ENCODE peak calls at places on chromosomes 11 and 22, in four cellular contexts. One of them, this sample, is unnamed. For H3K36me3, the result is how much of the 10 kb centered on the place peaks cover.

GRCh38 chr11:45017329-45017728 is 66.6 kb upstream of the TP53I11 start:
- DNase-seq in GM23338: peak
- DNase-seq in fibroblast of lung: no peak
- DNase-seq in IMR-90: no peak
- DNase-seq in this sample: no peak

GRCh38 chr11:33735166-33735425 is 1.1 kb downstream of the CD59 start:
- DNase-seq in GM23338: peak
- DNase-seq in fibroblast of lung: no peak
- DNase-seq in IMR-90: no peak
- DNase-seq in this sample: no peak

GRCh38 chr11:8717876-8718753 is 35.5 kb downstream of the RPL27A start:
- DNase-seq in GM23338: no peak
- DNase-seq in fibroblast of lung: peak
- DNase-seq in IMR-90: peak
- DNase-seq in this sample: peak

GRCh38 chr22:31343235-31344191 is 2.6 kb downstream of the PATZ1 start:
- DNase-seq in GM23338: peak
- DNase-seq in fibroblast of lung: peak
- DNase-seq in IMR-90: peak
- DNase-seq in this sample: peak

GRCh38 chr11:16356751-16357365 is 512 bp upstream of the SOX6 start:
- DNase-seq in GM23338: no peak
- DNase-seq in fibroblast of lung: peak
- DNase-seq in IMR-90: peak
- DNase-seq in this sample: no peak

GRCh38 chr22:40329021-40329456 is 17.3 kb upstream of the ADSL start:
- DNase-seq in GM23338: no peak
- DNase-seq in fibroblast of lung: no peak
- DNase-seq in IMR-90: no peak
- DNase-seq in this sample: no peak

GRCh38 chr22:44850946-44851345 is 98.6 kb downstream of the ARHGAP8 start:
- DNase-seq in GM23338: no peak
- DNase-seq in fibroblast of lung: no peak
- DNase-seq in IMR-90: no peak
- DNase-seq in this sample: no peak

GRCh38 chr11:104291646-104292045 is 127.7 kb upstream of the PDGFD start:
- DNase-seq in GM23338: no peak
- DNase-seq in fibroblast of lung: peak
- DNase-seq in IMR-90: peak
- DNase-seq in this sample: no peak

GRCh38 chr11:71491531-71492329 is 35.3 kb upstream of the KRTAP5-7 start:
- DNase-seq in GM23338: no peak
- DNase-seq in fibroblast of lung: no peak
- DNase-seq in IMR-90: no peak
- DNase-seq in this sample: no peak

GRCh38 chr11:67291481-67292381 is 2.6 kb downstream of the ANKRD13D start:
- DNase-seq in GM23338: no peak
- DNase-seq in fibroblast of lung: no peak
- DNase-seq in IMR-90: no peak
- DNase-seq in this sample: no peak

GRCh38 chr11:66294626-66295620 is 3.2 kb downstream of the TMEM151A start:
- DNase-seq in GM23338: no peak
- DNase-seq in fibroblast of lung: no peak
- DNase-seq in IMR-90: no peak
- DNase-seq in this sample: no peak

GRCh38 chr11:88886796-88887195 is 179.0 kb downstream of the GRM5 start:
- DNase-seq in GM23338: peak
- DNase-seq in fibroblast of lung: peak
- DNase-seq in IMR-90: peak
- DNase-seq in this sample: peak

GRCh38 chr11:88420165-88420781 is 82.7 kb upstream of the CTSC start:
- DNase-seq in GM23338: no peak
- DNase-seq in fibroblast of lung: peak
- DNase-seq in IMR-90: peak
- DNase-seq in this sample: no peak

GRCh38 chr11:108223449-108224149 is 732 bp downstream of the ATM start:
- DNase-seq in GM23338: no peak
- DNase-seq in fibroblast of lung: peak
- DNase-seq in IMR-90: peak
- DNase-seq in this sample: no peak

GRCh38 chr11:102587722-102588121 is 37.4 kb downstream of the MMP20 start:
- DNase-seq in GM23338: no peak
- DNase-seq in fibroblast of lung: no peak
- DNase-seq in IMR-90: no peak
- DNase-seq in this sample: no peak

GRCh38 chr11:47917643-47918369 is 62.6 kb upstream of the PTPRJ start:
- DNase-seq in GM23338: peak
- DNase-seq in fibroblast of lung: peak
- DNase-seq in IMR-90: peak
- DNase-seq in this sample: peak

GRCh38 chr11:34356918-34357645 is 728 bp downstream of the ABTB2 start:
- DNase-seq in GM23338: peak
- DNase-seq in fibroblast of lung: peak
- DNase-seq in IMR-90: peak
- DNase-seq in this sample: peak

GRCh38 chr22:27996981-27997380 is 77.9 kb upstream of the PITPNB start:
- DNase-seq in GM23338: no peak
- DNase-seq in fibroblast of lung: no peak
- DNase-seq in IMR-90: no peak
- DNase-seq in this sample: no peak

GRCh38 chr11:72925656-72926055 is 111.4 kb downstream of the ATG16L2 start:
- DNase-seq in GM23338: no peak
- DNase-seq in fibroblast of lung: no peak
- DNase-seq in IMR-90: no peak
- DNase-seq in this sample: no peak

GRCh38 chr11:11252403-11252802 is 100.6 kb downstream of the CSNK2A3 start:
- DNase-seq in GM23338: no peak
- DNase-seq in fibroblast of lung: no peak
- DNase-seq in IMR-90: no peak
- DNase-seq in this sample: no peak

GRCh38 chr11:65295001-65295400 is 19.7 kb upstream of the CDC42EP2 start:
- DNase-seq in GM23338: no peak
- DNase-seq in fibroblast of lung: no peak
- DNase-seq in IMR-90: no peak
- DNase-seq in this sample: no peak

GRCh38 chr11:65292866-65293265 is 21.8 kb upstream of the CDC42EP2 start:
- DNase-seq in GM23338: no peak
- DNase-seq in fibroblast of lung: peak
- DNase-seq in IMR-90: no peak
- DNase-seq in this sample: no peak

GRCh38 chr11:65295571-65296338 is 18.9 kb upstream of the CDC42EP2 start:
- DNase-seq in GM23338: no peak
- DNase-seq in fibroblast of lung: no peak
- DNase-seq in IMR-90: no peak
- DNase-seq in this sample: no peak

GRCh38 chr11:65291613-65292012 is 23.1 kb upstream of the CDC42EP2 start:
- DNase-seq in GM23338: no peak
- DNase-seq in fibroblast of lung: peak
- DNase-seq in IMR-90: peak
- DNase-seq in this sample: peak

GRCh38 chr11:65293909-65294381 is 20.7 kb upstream of the CDC42EP2 start:
- DNase-seq in GM23338: no peak
- DNase-seq in fibroblast of lung: peak
- DNase-seq in IMR-90: no peak
- DNase-seq in this sample: no peak
- H3K36me3 ChIP-seq in GM23338: under half
- H3K36me3 ChIP-seq in fibroblast of lung: under half
- H3K36me3 ChIP-seq in IMR-90: under half
- H3K36me3 ChIP-seq in this sample: under half

GRCh38 chr11:23113887-23114216 is 253.6 kb upstream of the CCDC179 start:
- DNase-seq in GM23338: no peak
- DNase-seq in fibroblast of lung: no peak
- DNase-seq in IMR-90: no peak
- DNase-seq in this sample: no peak

GRCh38 chr11:23112390-23112789 is 252.1 kb upstream of the CCDC179 start:
- DNase-seq in GM23338: peak
- DNase-seq in fibroblast of lung: no peak
- DNase-seq in IMR-90: no peak
- DNase-seq in this sample: no peak

DNA sequence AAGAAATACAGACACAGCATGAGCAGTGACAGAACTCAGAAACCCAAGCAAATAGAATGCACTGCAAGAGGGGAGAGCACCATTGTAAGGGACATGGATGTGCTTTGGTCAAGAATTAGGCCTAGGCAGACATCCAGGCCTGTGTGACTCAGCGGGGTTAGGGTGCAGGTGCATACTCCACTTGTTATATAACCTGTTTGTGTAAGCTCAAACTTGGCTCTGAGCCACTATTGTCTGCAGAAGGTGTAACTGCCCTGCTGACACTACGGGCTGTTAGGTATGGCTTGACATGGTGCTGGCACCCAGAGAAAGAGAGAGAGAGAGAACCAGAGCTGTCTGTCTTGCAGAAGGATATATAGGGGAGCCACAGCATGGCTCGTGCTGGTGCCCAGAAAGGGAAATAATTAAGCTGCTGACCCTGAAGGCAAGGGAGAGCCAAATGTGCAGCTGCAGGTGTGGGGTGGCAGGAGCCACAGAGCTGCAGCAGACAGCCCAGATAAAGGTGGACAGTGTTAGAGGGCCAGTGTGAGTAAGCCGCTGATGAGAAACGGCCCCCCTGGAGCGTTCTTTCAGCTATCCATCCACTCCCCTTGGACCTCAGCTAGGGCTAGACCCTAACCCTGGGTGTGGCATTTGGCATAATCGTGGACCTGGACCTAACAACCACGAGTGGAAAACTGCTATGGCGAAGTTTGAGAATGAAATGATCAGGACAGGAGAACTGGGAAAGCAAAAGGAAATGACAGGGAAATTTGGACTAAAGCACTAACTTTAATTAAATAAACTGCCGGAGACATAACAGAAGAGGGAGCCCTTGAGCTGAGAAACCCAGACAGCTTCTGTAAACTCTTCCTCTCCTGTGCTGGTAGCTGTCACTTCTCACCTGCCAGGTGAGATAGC is 253.0 kb upstream of the CCDC179 start:
- DNase-seq in GM23338: peak
- DNase-seq in fibroblast of lung: peak
- DNase-seq in IMR-90: peak
- DNase-seq in this sample: peak
- H2AFZ ChIP-seq in GM23338: peak
- H2AFZ ChIP-seq in fibroblast of lung: no peak
- H2AFZ ChIP-seq in IMR-90: peak
- H2AFZ ChIP-seq in this sample: peak

GRCh38 chr11:79430280-79430679 is 10.6 kb downstream of the TENM4 start:
- DNase-seq in GM23338: peak
- DNase-seq in fibroblast of lung: no peak
- DNase-seq in IMR-90: no peak
- DNase-seq in this sample: no peak
- TF ChIP-seq CTCF in GM23338: peak
- TF ChIP-seq CTCF in fibroblast of lung: no peak
- TF ChIP-seq CTCF in IMR-90: no peak
- TF ChIP-seq CTCF in this sample: no peak

GRCh38 chr11:62918531-62918930 is 2.6 kb downstream of the CHRM1 start:
- DNase-seq in GM23338: no peak
- DNase-seq in fibroblast of lung: no peak
- DNase-seq in IMR-90: no peak
- DNase-seq in this sample: no peak
- H3K36me3 ChIP-seq in GM23338: under half
- H3K36me3 ChIP-seq in fibroblast of lung: under half
- H3K36me3 ChIP-seq in IMR-90: under half
- H3K36me3 ChIP-seq in this sample: under half

GRCh38 chr22:23178512-23179254 is 1.6 kb upstream of the BCR start:
- DNase-seq in GM23338: peak
- DNase-seq in fibroblast of lung: peak
- DNase-seq in IMR-90: peak
- DNase-seq in this sample: peak

GRCh38 chr22:23181763-23182288 is 1.5 kb downstream of the BCR start:
- DNase-seq in GM23338: peak
- DNase-seq in fibroblast of lung: no peak
- DNase-seq in IMR-90: no peak
- DNase-seq in this sample: peak

GRCh38 chr22:23179381-23180294 is 671 bp upstream of the BCR start:
- DNase-seq in GM23338: peak
- DNase-seq in fibroblast of lung: no peak
- DNase-seq in IMR-90: no peak
- DNase-seq in this sample: peak

GRCh38 chr22:23180893-23181762 is 819 bp downstream of the BCR start:
- DNase-seq in GM23338: peak
- DNase-seq in fibroblast of lung: no peak
- DNase-seq in IMR-90: no peak
- DNase-seq in this sample: peak

DNA sequence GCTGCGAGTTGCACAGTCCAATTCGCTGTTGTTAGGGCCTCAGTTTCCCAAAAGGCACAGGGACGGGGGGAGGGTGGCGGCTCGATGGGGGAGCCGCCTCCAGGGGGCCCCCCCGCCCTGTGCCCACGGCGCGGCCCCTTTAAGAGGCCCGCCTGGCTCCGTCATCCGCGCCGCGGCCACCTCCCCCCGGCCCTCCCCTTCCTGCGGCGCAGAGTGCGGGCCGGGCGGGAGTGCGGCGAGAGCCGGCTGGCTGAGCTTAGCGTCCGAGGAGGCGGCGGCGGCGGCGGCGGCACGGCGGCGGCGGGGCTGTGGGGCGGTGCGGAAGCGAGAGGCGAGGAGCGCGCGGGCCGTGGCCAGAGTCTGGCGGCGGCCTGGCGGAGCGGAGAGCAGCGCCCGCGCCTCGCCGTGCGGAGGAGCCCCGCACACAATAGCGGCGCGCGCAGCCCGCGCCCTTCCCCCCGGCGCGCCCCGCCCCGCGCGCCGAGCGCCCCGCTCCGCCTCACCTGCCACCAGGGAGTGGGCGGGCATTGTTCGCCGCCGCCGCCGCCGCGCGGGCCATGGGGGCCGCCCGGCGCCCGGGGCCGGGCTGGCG is at the start of gene BCR:
- DNase-seq in GM23338: peak
- DNase-seq in fibroblast of lung: peak
- DNase-seq in IMR-90: peak
- DNase-seq in this sample: peak
- H2AFZ ChIP-seq in GM23338: peak
- H2AFZ ChIP-seq in fibroblast of lung: peak
- H2AFZ ChIP-seq in IMR-90: peak
- H2AFZ ChIP-seq in this sample: peak

DNA sequence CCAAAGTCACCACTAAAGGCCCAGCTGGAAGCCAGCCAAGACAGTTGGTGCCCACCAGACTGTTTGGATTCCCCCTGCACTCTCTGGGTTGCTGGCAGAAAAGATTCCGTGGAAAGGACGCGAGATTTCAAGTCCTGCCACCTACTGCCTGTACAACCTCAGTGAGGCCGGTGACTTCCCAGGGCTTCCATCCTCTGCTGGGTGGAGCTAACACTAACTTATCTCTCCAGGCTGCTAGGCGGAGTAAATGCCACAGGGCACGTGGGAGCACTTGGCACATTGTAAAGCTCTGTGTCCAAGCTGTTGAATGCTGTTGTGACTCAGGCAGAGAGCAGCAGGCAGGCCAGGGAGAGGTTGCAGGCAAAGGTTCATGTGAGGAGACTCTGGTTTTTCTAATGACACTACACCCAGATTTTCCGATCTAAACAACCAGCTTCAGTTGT is 50.9 kb upstream of the CDON start:
- DNase-seq in GM23338: no peak
- DNase-seq in fibroblast of lung: peak
- DNase-seq in IMR-90: peak
- DNase-seq in this sample: peak
- TF ChIP-seq CTCF in GM23338: peak
- TF ChIP-seq CTCF in fibroblast of lung: no peak
- TF ChIP-seq CTCF in IMR-90: peak
- TF ChIP-seq CTCF in this sample: no peak

This sample was measured in endothelial cell of umbilical vein.